ENCODE peak calls at places on chromosomes 4 and X, in five cellular contexts. One of them, this sample, is unnamed.
A peak's percentile ranks its signal among the peaks of the same experiment; 100 is the strongest.

GRCh38 chr4:53377319-53378170 is at the start of gene FIP1L1:
- DNase-seq in kidney: peak; percentile 97
- DNase-seq in M059J: peak; percentile 87
- DNase-seq in activated CD4-positive, alpha-beta T cell treated with anti-CD3 and anti-CD28 coated beads for 36 hours: peak; percentile 98
- DNase-seq in right lobe of liver: peak; percentile 96
- DNase-seq in this sample: peak; percentile 96

GRCh38 chr4:13559414-13559813 is 15.1 kb upstream of the NKX3-2 start:
- DNase-seq in right lobe of liver: no peak
- DNase-seq in M059J: peak; percentile 92
- DNase-seq in kidney: no peak
- DNase-seq in activated CD4-positive, alpha-beta T cell treated with anti-CD3 and anti-CD28 coated beads for 36 hours: no peak
- DNase-seq in this sample: no peak

GRCh38 chr4:101411926-101412325 is 64.6 kb upstream of the PPP3CA start:
- DNase-seq in M059J: no peak
- DNase-seq in kidney: no peak
- DNase-seq in right lobe of liver: no peak
- DNase-seq in activated CD4-positive, alpha-beta T cell treated with anti-CD3 and anti-CD28 coated beads for 36 hours: no peak
- DNase-seq in this sample: no peak

GRCh38 chr4:128134925-128135324 is 73.8 kb downstream of the LARP1B start:
- DNase-seq in activated CD4-positive, alpha-beta T cell treated with anti-CD3 and anti-CD28 coated beads for 36 hours: no peak
- DNase-seq in M059J: no peak
- DNase-seq in right lobe of liver: no peak
- DNase-seq in kidney: no peak
- DNase-seq in this sample: no peak

GRCh38 chrX:50801135-50801534 is 12.9 kb downstream of the SHROOM4 start:
- DNase-seq in kidney: no peak
- DNase-seq in right lobe of liver: no peak
- DNase-seq in activated CD4-positive, alpha-beta T cell treated with anti-CD3 and anti-CD28 coated beads for 36 hours: no peak
- DNase-seq in M059J: no peak
- DNase-seq in this sample: no peak

GRCh38 chr4:128686032-128686465 is 123.5 kb upstream of the JADE1 start:
- DNase-seq in right lobe of liver: no peak
- DNase-seq in M059J: no peak
- DNase-seq in activated CD4-positive, alpha-beta T cell treated with anti-CD3 and anti-CD28 coated beads for 36 hours: no peak
- DNase-seq in kidney: no peak
- DNase-seq in this sample: no peak

GRCh38 chr4:16082038-16082423 is 1.8 kb downstream of the PROM1 start:
- DNase-seq in M059J: no peak
- DNase-seq in right lobe of liver: no peak
- DNase-seq in kidney: no peak
- DNase-seq in activated CD4-positive, alpha-beta T cell treated with anti-CD3 and anti-CD28 coated beads for 36 hours: peak; percentile 38
- DNase-seq in this sample: no peak

GRCh38 chrX:26927419-26927818 is 535.7 kb downstream of the PPP4R3C start:
- DNase-seq in activated CD4-positive, alpha-beta T cell treated with anti-CD3 and anti-CD28 coated beads for 36 hours: no peak
- DNase-seq in right lobe of liver: no peak
- DNase-seq in M059J: no peak
- DNase-seq in kidney: no peak
- DNase-seq in this sample: no peak

GRCh38 chrX:150212672-150213480 is 150.2 kb upstream of the MAMLD1 start:
- DNase-seq in right lobe of liver: no peak
- DNase-seq in kidney: no peak
- DNase-seq in M059J: no peak
- DNase-seq in activated CD4-positive, alpha-beta T cell treated with anti-CD3 and anti-CD28 coated beads for 36 hours: no peak
- DNase-seq in this sample: no peak

GRCh38 chrX:133018229-133018628 is 59.8 kb upstream of the HS6ST2 start:
- DNase-seq in M059J: no peak
- DNase-seq in kidney: no peak
- DNase-seq in right lobe of liver: no peak
- DNase-seq in activated CD4-positive, alpha-beta T cell treated with anti-CD3 and anti-CD28 coated beads for 36 hours: no peak
- DNase-seq in this sample: no peak

GRCh38 chr4:7766661-7767345 is 172.9 kb downstream of the AFAP1 start:
- DNase-seq in M059J: no peak
- DNase-seq in activated CD4-positive, alpha-beta T cell treated with anti-CD3 and anti-CD28 coated beads for 36 hours: no peak
- DNase-seq in right lobe of liver: no peak
- DNase-seq in kidney: no peak
- DNase-seq in this sample: no peak